ENCODE peak calls at places on chromosomes 2 and 18, in four cellular contexts. One of them, this sample, is unnamed.

GRCh38 chr18:22705328-22705727 is 227.8 kb upstream of the RBBP8 start:
- DNase-seq in mucosa of gallbladder: no peak
- DNase-seq in activated naive CD4-positive, alpha-beta T cell treated with anti-CD3 and anti-CD28 coated beads, Interleukin-2, amount 10 ng/mL, durations not matched to agents 7 days and 5 days: no peak
- DNase-seq in MCF 10A: peak; percentile 69
- DNase-seq in this sample: no peak

GRCh38 chr18:76275913-76276312 is 219.1 kb downstream of the ZNF516 start:
- DNase-seq in mucosa of gallbladder: no peak
- DNase-seq in activated naive CD4-positive, alpha-beta T cell treated with anti-CD3 and anti-CD28 coated beads, Interleukin-2, amount 10 ng/mL, durations not matched to agents 7 days and 5 days: no peak
- DNase-seq in MCF 10A: no peak
- DNase-seq in this sample: no peak

GRCh38 chr2:170530803-170531564 is 184.2 kb upstream of the SP5 start:
- DNase-seq in MCF 10A: no peak
- DNase-seq in mucosa of gallbladder: no peak
- DNase-seq in activated naive CD4-positive, alpha-beta T cell treated with anti-CD3 and anti-CD28 coated beads, Interleukin-2, amount 10 ng/mL, durations not matched to agents 7 days and 5 days: no peak
- DNase-seq in this sample: no peak

GRCh38 chr2:85648619-85649018 is 19.4 kb downstream of the SFTPB start:
- DNase-seq in activated naive CD4-positive, alpha-beta T cell treated with anti-CD3 and anti-CD28 coated beads, Interleukin-2, amount 10 ng/mL, durations not matched to agents 7 days and 5 days: peak; percentile 48
- DNase-seq in mucosa of gallbladder: no peak
- DNase-seq in MCF 10A: peak; percentile 69
- DNase-seq in this sample: no peak

GRCh38 chr2:37713258-37713700 is 41.8 kb upstream of the CDC42EP3 start:
- DNase-seq in MCF 10A: peak; percentile 61
- DNase-seq in mucosa of gallbladder: no peak
- DNase-seq in activated naive CD4-positive, alpha-beta T cell treated with anti-CD3 and anti-CD28 coated beads, Interleukin-2, amount 10 ng/mL, durations not matched to agents 7 days and 5 days: peak; percentile 26
- DNase-seq in this sample: no peak

GRCh38 chr2:182504903-182505302 is 78.1 kb upstream of the PDE1A start:
- DNase-seq in activated naive CD4-positive, alpha-beta T cell treated with anti-CD3 and anti-CD28 coated beads, Interleukin-2, amount 10 ng/mL, durations not matched to agents 7 days and 5 days: no peak
- DNase-seq in MCF 10A: peak; percentile 62
- DNase-seq in mucosa of gallbladder: no peak
- DNase-seq in this sample: no peak

GRCh38 chr2:150571121-150571520 is 83.7 kb upstream of the RND3 start:
- DNase-seq in mucosa of gallbladder: no peak
- DNase-seq in MCF 10A: no peak
- DNase-seq in activated naive CD4-positive, alpha-beta T cell treated with anti-CD3 and anti-CD28 coated beads, Interleukin-2, amount 10 ng/mL, durations not matched to agents 7 days and 5 days: no peak
- DNase-seq in this sample: no peak

GRCh38 chr2:148802448-148803220 is 72.4 kb upstream of the KIF5C start:
- DNase-seq in MCF 10A: peak; percentile 52
- DNase-seq in mucosa of gallbladder: no peak
- DNase-seq in activated naive CD4-positive, alpha-beta T cell treated with anti-CD3 and anti-CD28 coated beads, Interleukin-2, amount 10 ng/mL, durations not matched to agents 7 days and 5 days: no peak
- DNase-seq in this sample: no peak

GRCh38 chr2:181258761-181259160 is 198.4 kb upstream of the ITGA4 start:
- DNase-seq in activated naive CD4-positive, alpha-beta T cell treated with anti-CD3 and anti-CD28 coated beads, Interleukin-2, amount 10 ng/mL, durations not matched to agents 7 days and 5 days: no peak
- DNase-seq in mucosa of gallbladder: no peak
- DNase-seq in MCF 10A: no peak
- DNase-seq in this sample: no peak

GRCh38 chr2:195382186-195382585 is 274.8 kb upstream of the SLC39A10 start:
- DNase-seq in MCF 10A: no peak
- DNase-seq in activated naive CD4-positive, alpha-beta T cell treated with anti-CD3 and anti-CD28 coated beads, Interleukin-2, amount 10 ng/mL, durations not matched to agents 7 days and 5 days: peak; percentile 70
- DNase-seq in mucosa of gallbladder: no peak
- DNase-seq in this sample: peak; percentile 41

GRCh38 chr2:227428731-227429285 is 41.1 kb upstream of the SCYGR1 start:
- DNase-seq in mucosa of gallbladder: no peak
- DNase-seq in MCF 10A: no peak
- DNase-seq in activated naive CD4-positive, alpha-beta T cell treated with anti-CD3 and anti-CD28 coated beads, Interleukin-2, amount 10 ng/mL, durations not matched to agents 7 days and 5 days: no peak
- DNase-seq in this sample: no peak

GRCh38 chr2:168699834-168700417 is 102.5 kb upstream of the NOSTRIN start:
- DNase-seq in mucosa of gallbladder: peak; percentile 82
- DNase-seq in activated naive CD4-positive, alpha-beta T cell treated with anti-CD3 and anti-CD28 coated beads, Interleukin-2, amount 10 ng/mL, durations not matched to agents 7 days and 5 days: no peak
- DNase-seq in MCF 10A: peak; percentile 43
- DNase-seq in this sample: no peak

GRCh38 chr2:23918837-23919489 is 8.0 kb downstream of the ATAD2B start:
- DNase-seq in activated naive CD4-positive, alpha-beta T cell treated with anti-CD3 and anti-CD28 coated beads, Interleukin-2, amount 10 ng/mL, durations not matched to agents 7 days and 5 days: no peak
- DNase-seq in MCF 10A: no peak
- DNase-seq in mucosa of gallbladder: no peak
- DNase-seq in this sample: no peak

GRCh38 chr2:178761759-178762371 is 45.4 kb downstream of the TTN start:
- DNase-seq in mucosa of gallbladder: no peak
- DNase-seq in activated naive CD4-positive, alpha-beta T cell treated with anti-CD3 and anti-CD28 coated beads, Interleukin-2, amount 10 ng/mL, durations not matched to agents 7 days and 5 days: peak; percentile 47
- DNase-seq in MCF 10A: peak; percentile 73
- DNase-seq in this sample: no peak

GRCh38 chr2:72142743-72143440 is 4.8 kb downstream of the CYP26B1 start:
- DNase-seq in MCF 10A: no peak
- DNase-seq in activated naive CD4-positive, alpha-beta T cell treated with anti-CD3 and anti-CD28 coated beads, Interleukin-2, amount 10 ng/mL, durations not matched to agents 7 days and 5 days: peak; percentile 19
- DNase-seq in mucosa of gallbladder: peak; percentile 53
- DNase-seq in this sample: no peak

GRCh38 chr2:241363316-241363879 is 7.3 kb downstream of the FARP2 start:
- DNase-seq in mucosa of gallbladder: no peak
- DNase-seq in MCF 10A: no peak
- DNase-seq in activated naive CD4-positive, alpha-beta T cell treated with anti-CD3 and anti-CD28 coated beads, Interleukin-2, amount 10 ng/mL, durations not matched to agents 7 days and 5 days: no peak
- DNase-seq in this sample: no peak

GRCh38 chr2:124034265-124034664 is 9.2 kb downstream of the CNTNAP5 start:
- DNase-seq in MCF 10A: peak; percentile 16
- DNase-seq in activated naive CD4-positive, alpha-beta T cell treated with anti-CD3 and anti-CD28 coated beads, Interleukin-2, amount 10 ng/mL, durations not matched to agents 7 days and 5 days: no peak
- DNase-seq in mucosa of gallbladder: peak; percentile 32
- DNase-seq in this sample: no peak

GRCh38 chr2:177693658-177694334 is 301.2 kb downstream of the AGPS start:
- DNase-seq in MCF 10A: no peak
- DNase-seq in mucosa of gallbladder: no peak
- DNase-seq in activated naive CD4-positive, alpha-beta T cell treated with anti-CD3 and anti-CD28 coated beads, Interleukin-2, amount 10 ng/mL, durations not matched to agents 7 days and 5 days: no peak
- DNase-seq in this sample: no peak

GRCh38 chr2:109126501-109126860 is 2.5 kb upstream of the SH3RF3 start:
- DNase-seq in mucosa of gallbladder: no peak
- DNase-seq in MCF 10A: peak; percentile 90
- DNase-seq in activated naive CD4-positive, alpha-beta T cell treated with anti-CD3 and anti-CD28 coated beads, Interleukin-2, amount 10 ng/mL, durations not matched to agents 7 days and 5 days: no peak
- DNase-seq in this sample: no peak

GRCh38 chr2:234488913-234489451 is 7.9 kb downstream of the ARL4C start:
- DNase-seq in activated naive CD4-positive, alpha-beta T cell treated with anti-CD3 and anti-CD28 coated beads, Interleukin-2, amount 10 ng/mL, durations not matched to agents 7 days and 5 days: peak; percentile 88
- DNase-seq in MCF 10A: no peak
- DNase-seq in mucosa of gallbladder: no peak
- DNase-seq in this sample: peak; percentile 68

GRCh38 chr2:219983836-219984235 is 356.4 kb downstream of the SLC4A3 start:
- DNase-seq in activated naive CD4-positive, alpha-beta T cell treated with anti-CD3 and anti-CD28 coated beads, Interleukin-2, amount 10 ng/mL, durations not matched to agents 7 days and 5 days: no peak
- DNase-seq in mucosa of gallbladder: no peak
- DNase-seq in MCF 10A: no peak
- DNase-seq in this sample: no peak

GRCh38 chr2:240458900-240459391 is 23.5 kb downstream of the GPC1 start:
- DNase-seq in MCF 10A: no peak
- DNase-seq in mucosa of gallbladder: no peak
- DNase-seq in activated naive CD4-positive, alpha-beta T cell treated with anti-CD3 and anti-CD28 coated beads, Interleukin-2, amount 10 ng/mL, durations not matched to agents 7 days and 5 days: no peak
- DNase-seq in this sample: peak; percentile 32

GRCh38 chr18:8952796-8953760 is 149.4 kb upstream of the NDUFV2 start:
- DNase-seq in activated naive CD4-positive, alpha-beta T cell treated with anti-CD3 and anti-CD28 coated beads, Interleukin-2, amount 10 ng/mL, durations not matched to agents 7 days and 5 days: no peak
- DNase-seq in MCF 10A: peak; percentile 53
- DNase-seq in mucosa of gallbladder: no peak
- DNase-seq in this sample: no peak

GRCh38 chr2:224031358-224031970 is 7.6 kb downstream of the SERPINE2 start:
- DNase-seq in MCF 10A: no peak
- DNase-seq in mucosa of gallbladder: no peak
- DNase-seq in activated naive CD4-positive, alpha-beta T cell treated with anti-CD3 and anti-CD28 coated beads, Interleukin-2, amount 10 ng/mL, durations not matched to agents 7 days and 5 days: no peak
- DNase-seq in this sample: no peak

GRCh38 chr18:57532987-57533386 is 53.5 kb downstream of the FECH start:
- DNase-seq in MCF 10A: no peak
- DNase-seq in mucosa of gallbladder: no peak
- DNase-seq in activated naive CD4-positive, alpha-beta T cell treated with anti-CD3 and anti-CD28 coated beads, Interleukin-2, amount 10 ng/mL, durations not matched to agents 7 days and 5 days: no peak
- DNase-seq in this sample: no peak

GRCh38 chr18:76425299-76426101 is 69.5 kb downstream of the ZNF516 start:
- DNase-seq in activated naive CD4-positive, alpha-beta T cell treated with anti-CD3 and anti-CD28 coated beads, Interleukin-2, amount 10 ng/mL, durations not matched to agents 7 days and 5 days: no peak
- DNase-seq in mucosa of gallbladder: no peak
- DNase-seq in MCF 10A: no peak
- DNase-seq in this sample: no peak

GRCh38 chr2:236824836-236825235 is 255.2 kb downstream of the ACKR3 start:
- DNase-seq in mucosa of gallbladder: peak; percentile 37
- DNase-seq in activated naive CD4-positive, alpha-beta T cell treated with anti-CD3 and anti-CD28 coated beads, Interleukin-2, amount 10 ng/mL, durations not matched to agents 7 days and 5 days: no peak
- DNase-seq in MCF 10A: no peak
- DNase-seq in this sample: no peak

GRCh38 chr2:157492189-157492773 is 48.4 kb upstream of the CYTIP start:
- DNase-seq in activated naive CD4-positive, alpha-beta T cell treated with anti-CD3 and anti-CD28 coated beads, Interleukin-2, amount 10 ng/mL, durations not matched to agents 7 days and 5 days: peak; percentile 83
- DNase-seq in MCF 10A: peak; percentile 73
- DNase-seq in mucosa of gallbladder: peak; percentile 58
- DNase-seq in this sample: peak; percentile 59

GRCh38 chr2:86243950-86244733 is 44.9 kb downstream of the MRPL35 start:
- DNase-seq in activated naive CD4-positive, alpha-beta T cell treated with anti-CD3 and anti-CD28 coated beads, Interleukin-2, amount 10 ng/mL, durations not matched to agents 7 days and 5 days: no peak
- DNase-seq in MCF 10A: no peak
- DNase-seq in mucosa of gallbladder: peak; percentile 37
- DNase-seq in this sample: no peak

GRCh38 chr2:149629003-149629402 is 41.4 kb upstream of the MMADHC start:
- DNase-seq in mucosa of gallbladder: no peak
- DNase-seq in activated naive CD4-positive, alpha-beta T cell treated with anti-CD3 and anti-CD28 coated beads, Interleukin-2, amount 10 ng/mL, durations not matched to agents 7 days and 5 days: no peak
- DNase-seq in MCF 10A: no peak
- DNase-seq in this sample: no peak

GRCh38 chr2:96859338-96859649 is 1.5 kb upstream of the ANKRD39 start:
- DNase-seq in mucosa of gallbladder: no peak
- DNase-seq in activated naive CD4-positive, alpha-beta T cell treated with anti-CD3 and anti-CD28 coated beads, Interleukin-2, amount 10 ng/mL, durations not matched to agents 7 days and 5 days: no peak
- DNase-seq in MCF 10A: no peak
- DNase-seq in this sample: peak; percentile 32

GRCh38 chr2:216569765-216570164 is 63.5 kb upstream of the IGFBP2 start:
- DNase-seq in activated naive CD4-positive, alpha-beta T cell treated with anti-CD3 and anti-CD28 coated beads, Interleukin-2, amount 10 ng/mL, durations not matched to agents 7 days and 5 days: no peak
- DNase-seq in MCF 10A: no peak
- DNase-seq in mucosa of gallbladder: no peak
- DNase-seq in this sample: no peak